ENCODE peak calls at places on chromosome 18, in eight cellular contexts. E is WTC11, I is AG10803, F is thoracic aorta, W is psoas muscle, K is nephron progenitor cell, L is BE2C, C is stomach. B is an unnamed sample.

GRCh38 chr18:80104364-80104779 is 4.7 kb upstream of the ADNP2 start:
- DNase-seq in E (peak), I (peak), F (no peak), W (no peak), K (no peak), L (no peak), C (no peak), B (peak)

GRCh38 chr18:59767732-59768131 is 70.5 kb upstream of the CCBE1 start:
- DNase-seq in E (no peak), I (peak), F (no peak), W (no peak), K (no peak), L (no peak), C (no peak), B (no peak)

GRCh38 chr18:34659579-34660517 is 50.2 kb upstream of the DTNA start:
- DNase-seq in E (peak), I (peak), F (peak), W (peak), K (peak), L (peak), C (peak), B (peak)

GRCh38 chr18:652131-652530 is 5.3 kb upstream of the TYMS start:
- DNase-seq in E (no peak), I (peak), F (no peak), W (no peak), K (no peak), L (no peak), C (no peak), B (no peak)

GRCh38 chr18:9147440-9148238 is 11.1 kb downstream of the ANKRD12 start:
- DNase-seq in E (no peak), I (peak), F (no peak), W (no peak), K (peak), L (peak), C (no peak), B (no peak)

GRCh38 chr18:75545189-75545588 is 117.7 kb upstream of the SMIM21 start:
- DNase-seq in E (no peak), I (no peak), F (no peak), W (no peak), K (no peak), L (no peak), C (no peak), B (no peak)

GRCh38 chr18:44887227-44887631 is 206.5 kb downstream of the SETBP1 start:
- DNase-seq in E (no peak), I (peak), F (no peak), W (no peak), K (no peak), L (no peak), C (peak), B (no peak)

GRCh38 chr18:49476664-49477411 is 10.2 kb downstream of the C18orf32 start:
- DNase-seq in E (no peak), I (peak), F (no peak), W (no peak), K (no peak), L (no peak), C (no peak), B (no peak)

GRCh38 chr18:37254256-37254880 is 311.2 kb downstream of the CELF4 start:
- DNase-seq in E (no peak), I (no peak), F (no peak), W (no peak), K (no peak), L (no peak), C (peak), B (no peak)

GRCh38 chr18:46373787-46374186 is 269.6 kb downstream of the HAUS1 start:
- DNase-seq in E (peak), I (no peak), F (no peak), W (no peak), K (no peak), L (peak), C (no peak), B (no peak)

GRCh38 chr18:56083097-56083865 is 495.3 kb upstream of the TCF4 start:
- DNase-seq in E (peak), I (no peak), F (no peak), W (peak), K (no peak), L (peak), C (no peak), B (no peak)

GRCh38 chr18:43486462-43486861 is 209.2 kb upstream of the SYT4 start:
- DNase-seq in E (peak), I (no peak), F (no peak), W (no peak), K (peak), L (no peak), C (peak), B (no peak)

GRCh38 chr18:35458677-35459441 is 38.9 kb downstream of the INO80C start:
- DNase-seq in E (no peak), I (peak), F (no peak), W (peak), K (no peak), L (peak), C (peak), B (peak)

GRCh38 chr18:32383040-32383819 is 87.5 kb downstream of the GAREM1 start:
- DNase-seq in E (no peak), I (peak), F (no peak), W (no peak), K (no peak), L (no peak), C (no peak), B (no peak)

GRCh38 chr18:50917021-50917420 is 38.1 kb downstream of the ME2 start:
- DNase-seq in E (no peak), I (no peak), F (no peak), W (no peak), K (no peak), L (no peak), C (no peak), B (no peak)

GRCh38 chr18:49920731-49921130 is 107.4 kb upstream of the ACAA2 start:
- DNase-seq in E (no peak), I (peak), F (no peak), W (no peak), K (peak), L (peak), C (no peak), B (no peak)

GRCh38 chr18:79458131-79458838 is 62.6 kb downstream of the NFATC1 start:
- DNase-seq in E (no peak), I (peak), F (peak), W (peak), K (no peak), L (no peak), C (peak), B (no peak)

GRCh38 chr18:9757851-9758587 is 49.9 kb downstream of the RAB31 start:
- DNase-seq in E (no peak), I (peak), F (no peak), W (no peak), K (no peak), L (no peak), C (no peak), B (no peak)

GRCh38 chr18:29184654-29185053 is 1007.7 kb upstream of the CDH2 start:
- DNase-seq in E (no peak), I (no peak), F (no peak), W (no peak), K (no peak), L (peak), C (no peak), B (no peak)

GRCh38 chr18:43271593-43272432 is 5.5 kb downstream of the SYT4 start:
- DNase-seq in E (peak), I (peak), F (no peak), W (no peak), K (peak), L (peak), C (no peak), B (no peak)

GRCh38 chr18:45014047-45014501 is 333.4 kb downstream of the SETBP1 start:
- DNase-seq in E (peak), I (peak), F (no peak), W (no peak), K (no peak), L (no peak), C (no peak), B (no peak)

GRCh38 chr18:34697891-34698290 is 12.2 kb upstream of the DTNA start:
- DNase-seq in E (no peak), I (no peak), F (no peak), W (no peak), K (no peak), L (no peak), C (no peak), B (no peak)

GRCh38 chr18:79738565-79739439 is 58.9 kb upstream of the KCNG2 start:
- DNase-seq in E (no peak), I (peak), F (no peak), W (no peak), K (no peak), L (no peak), C (no peak), B (no peak)

GRCh38 chr18:68035709-68036522 is 519.4 kb upstream of the DSEL start:
- DNase-seq in E (no peak), I (peak), F (no peak), W (no peak), K (no peak), L (no peak), C (no peak), B (no peak)

GRCh38 chr18:74493689-74494088 is 2.5 kb upstream of the CNDP2 start:
- DNase-seq in E (peak), I (peak), F (no peak), W (no peak), K (peak), L (peak), C (peak), B (peak)
- TF ChIP-seq CTCF in E (no peak), I (peak), F (peak), W (peak), K (peak), L (peak), C (no peak), B (peak)

GRCh38 chr18:25661836-25662235 is 309.9 kb upstream of the ZNF521 start:
- DNase-seq in E (no peak), I (no peak), F (no peak), W (no peak), K (no peak), L (no peak), C (no peak), B (no peak)
- TF ChIP-seq CTCF in E (no peak), I (no peak), F (no peak), W (no peak), K (no peak), L (no peak), C (no peak), B (no peak)

GRCh38 chr18:58076052-58076451 is 32.0 kb downstream of the NEDD4L start:
- DNase-seq in E (no peak), I (no peak), F (no peak), W (no peak), K (no peak), L (no peak), C (no peak), B (no peak)

GRCh38 chr18:58078889-58079573 is 35.0 kb downstream of the NEDD4L start:
- DNase-seq in E (no peak), I (no peak), F (no peak), W (no peak), K (no peak), L (no peak), C (peak), B (no peak)

GRCh38 chr18:58077329-58077728 is 33.3 kb downstream of the NEDD4L start:
- DNase-seq in E (no peak), I (no peak), F (no peak), W (no peak), K (no peak), L (no peak), C (no peak), B (no peak)

GRCh38 chr18:58080516-58080915 is 36.5 kb downstream of the NEDD4L start:
- DNase-seq in E (no peak), I (no peak), F (no peak), W (no peak), K (no peak), L (peak), C (no peak), B (no peak)
- TF ChIP-seq CTCF in E (no peak), I (no peak), F (no peak), W (no peak), K (no peak), L (no peak), C (no peak), B (no peak)

DNA sequence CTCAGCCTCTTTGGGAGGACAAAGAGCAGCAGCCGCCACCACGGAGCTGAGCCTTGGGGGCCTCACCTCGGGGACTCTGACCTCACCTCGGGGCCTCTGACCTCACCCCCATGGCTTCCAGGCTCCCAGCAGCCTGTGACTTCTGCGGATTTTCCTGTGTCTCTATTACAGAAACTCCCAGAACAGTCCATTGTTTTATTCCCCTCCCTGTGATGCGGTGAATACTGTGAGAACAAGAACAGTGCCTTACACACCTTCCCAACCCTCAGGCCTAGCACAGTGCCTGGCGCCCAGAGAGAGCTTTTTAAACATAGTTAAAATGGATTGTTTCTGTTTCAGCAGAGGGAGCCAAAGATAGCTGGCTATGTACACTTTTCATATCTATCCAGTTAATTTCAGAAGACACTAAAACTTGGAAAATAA is 63.7 kb downstream of the MBP start:
- DNase-seq in E (no peak), I (no peak), F (no peak), W (peak), K (no peak), L (no peak), C (no peak), B (no peak)
- TF ChIP-seq CTCF in E (no peak), I (no peak), F (no peak), W (no peak), K (no peak), L (no peak), C (no peak), B (peak)

DNA sequence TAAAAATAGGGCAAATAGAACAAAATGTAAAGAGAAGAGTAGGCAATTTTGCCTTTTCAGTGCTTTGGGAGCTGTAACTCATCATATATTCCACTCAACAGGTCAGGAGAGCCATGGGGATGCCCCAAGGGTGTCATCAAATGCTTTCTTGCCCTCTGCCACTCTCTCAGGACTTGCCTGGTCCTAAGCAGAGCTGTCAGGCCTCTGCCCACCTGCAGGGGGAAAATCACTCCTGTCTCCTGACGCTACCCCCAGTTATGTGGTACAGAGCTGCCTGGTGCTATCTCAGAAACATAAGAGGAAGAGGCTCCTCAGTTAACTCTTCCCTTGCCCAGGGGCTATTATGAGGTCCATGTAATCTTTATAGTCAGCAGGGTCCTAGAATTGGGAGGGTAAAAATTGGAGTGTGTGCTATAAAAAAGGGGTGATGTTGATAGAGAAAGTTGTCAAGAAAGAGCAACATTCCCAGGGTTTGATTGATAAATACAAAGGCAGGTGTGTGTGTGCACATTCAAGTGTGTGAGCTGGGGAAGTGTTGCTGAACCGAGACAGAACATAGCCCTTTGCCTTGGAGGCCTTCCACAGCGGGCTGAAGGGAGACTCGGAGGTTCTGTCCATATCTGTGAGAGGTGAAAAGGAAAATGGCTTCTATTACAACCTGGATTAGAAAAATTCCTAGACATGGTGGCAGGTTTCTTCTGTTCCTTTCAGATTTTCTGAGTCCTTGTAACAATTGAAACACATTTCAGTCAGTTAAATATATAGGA is 25.4 kb downstream of the PTPRM start:
- DNase-seq in E (peak), I (no peak), F (no peak), W (no peak), K (peak), L (no peak), C (no peak), B (no peak)
- TF ChIP-seq CTCF in E (peak), I (peak), F (no peak), W (peak), K (peak), L (no peak), C (no peak), B (no peak)

GRCh38 chr18:69635482-69635881 is 234.8 kb downstream of the DOK6 start:
- DNase-seq in E (no peak), I (no peak), F (no peak), W (no peak), K (no peak), L (no peak), C (no peak), B (no peak)

GRCh38 chr18:69631281-69631680 is 230.6 kb downstream of the DOK6 start:
- DNase-seq in E (no peak), I (peak), F (no peak), W (no peak), K (no peak), L (peak), C (no peak), B (no peak)

GRCh38 chr18:69638056-69638455 is 237.4 kb downstream of the DOK6 start:
- DNase-seq in E (no peak), I (no peak), F (no peak), W (no peak), K (no peak), L (no peak), C (no peak), B (no peak)

DNA sequence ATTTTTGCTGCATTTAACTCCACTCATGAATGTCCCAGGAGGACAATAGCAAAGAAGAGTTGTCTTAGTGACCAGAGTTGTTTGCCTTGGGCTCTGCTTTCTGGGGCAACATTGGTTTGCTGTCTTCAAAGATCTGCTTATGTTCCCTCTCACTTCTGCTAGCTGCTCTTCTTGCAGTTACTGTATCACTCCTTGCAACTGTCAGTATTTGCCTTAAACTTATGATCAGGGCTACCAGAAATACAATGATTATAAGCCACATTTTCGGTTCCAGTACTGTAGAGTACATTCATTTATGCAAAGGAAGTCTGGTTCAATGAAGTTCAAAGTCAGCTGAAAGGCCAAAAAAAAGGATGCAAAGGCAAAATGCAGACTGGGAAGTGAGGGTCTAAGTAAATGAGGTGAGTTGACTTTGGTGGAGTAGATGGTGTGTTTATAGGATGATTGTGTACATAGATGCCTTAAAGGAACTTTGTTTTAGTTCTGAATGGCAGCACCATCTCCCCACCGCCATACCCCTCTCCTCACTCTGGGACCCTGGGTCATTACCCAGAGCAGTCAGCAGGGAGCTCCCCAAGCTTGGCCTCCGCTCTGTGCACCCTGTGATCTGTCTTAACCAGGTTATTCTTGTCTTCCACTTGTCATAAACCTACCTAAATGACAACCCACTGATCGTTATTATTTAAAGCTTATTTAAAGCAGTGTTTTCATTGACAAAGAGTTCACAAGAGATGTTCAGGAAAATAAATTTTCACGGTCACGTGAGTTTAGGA is 236.0 kb downstream of the DOK6 start:
- DNase-seq in E (peak), I (no peak), F (no peak), W (no peak), K (no peak), L (peak), C (no peak), B (no peak)
- TF ChIP-seq CTCF in E (no peak), I (peak), F (no peak), W (peak), K (no peak), L (peak), C (no peak), B (peak)

B was measured in osteocyte.